ENCODE peak calls at places on chromosomes 4 and X, in five cellular contexts. W is HCT116, X is HepG2, B is GM23338, Q is K562. G is an unnamed sample.

GRCh38 chr4:153634737-153635353 is 49.2 kb upstream of the TLR2 start:
- ATAC-seq in W (peak; percentile 78), X (peak; percentile 56), B (peak; percentile 72), Q (peak; percentile 75), G (no peak)

GRCh38 chrX:64184396-64184795 is 21.1 kb downstream of the AMER1 start:
- ATAC-seq in W (no peak), X (no peak), B (no peak), Q (no peak), G (no peak)

GRCh38 chrX:56288607-56289006 is 56.5 kb downstream of the KLF8 start:
- ATAC-seq in W (no peak), X (no peak), B (no peak), Q (no peak), G (no peak)

GRCh38 chrX:16658284-16658683 is 8.3 kb downstream of the S100G start:
- ATAC-seq in W (no peak), X (no peak), B (no peak), Q (no peak), G (no peak)

GRCh38 chr4:152408514-152409327 is 127.2 kb downstream of the FBXW7 start:
- ATAC-seq in W (peak; percentile 70), X (peak; percentile 56), B (peak; percentile 47), Q (peak; percentile 71), G (no peak)

GRCh38 chrX:68795741-68796140 is 33.1 kb upstream of the EFNB1 start:
- ATAC-seq in W (no peak), X (no peak), B (no peak), Q (no peak), G (no peak)

GRCh38 chr4:183635737-183636136 is 23.2 kb downstream of the RWDD4 start:
- ATAC-seq in W (no peak), X (no peak), B (no peak), Q (no peak), G (no peak)

GRCh38 chr4:71648923-71649322 is 135.0 kb downstream of the GC start:
- ATAC-seq in W (no peak), X (no peak), B (no peak), Q (no peak), G (no peak)

GRCh38 chrX:37302569-37302968 is 46.6 kb upstream of the PRRG1 start:
- ATAC-seq in W (peak; percentile 75), X (peak; percentile 64), B (peak; percentile 54), Q (peak; percentile 34), G (no peak)

GRCh38 chrX:15468036-15468435 is 25.1 kb downstream of the PIR start:
- ATAC-seq in W (peak; percentile 46), X (no peak), B (no peak), Q (peak; percentile 72), G (peak; percentile 60)

GRCh38 chrX:153059191-153060094 is 3.2 kb downstream of the PNMA3 start:
- ATAC-seq in W (no peak), X (no peak), B (no peak), Q (no peak), G (no peak)

GRCh38 chrX:24292358-24292757 is 21.5 kb downstream of the SUPT20HL2 start:
- ATAC-seq in W (no peak), X (no peak), B (no peak), Q (no peak), G (peak; percentile 66)

GRCh38 chrX:108018659-108019381 is 26.0 kb upstream of the VSIG1 start:
- ATAC-seq in W (no peak), X (no peak), B (no peak), Q (no peak), G (no peak)

GRCh38 chrX:132119821-132120220 is 8.0 kb downstream of the FRMD7 start:
- ATAC-seq in W (no peak), X (no peak), B (peak; percentile 35), Q (no peak), G (no peak)

GRCh38 chr4:85995361-85995760 is 364.5 kb downstream of the MAPK10 start:
- ATAC-seq in W (no peak), X (no peak), B (no peak), Q (no peak), G (no peak)

GRCh38 chrX:37679230-37679629 is 6.4 kb upstream of the XK start:
- ATAC-seq in W (no peak), X (no peak), B (no peak), Q (no peak), G (no peak)

GRCh38 chr4:159600102-159600501 is 497.2 kb downstream of the RAPGEF2 start:
- ATAC-seq in W (no peak), X (no peak), B (no peak), Q (no peak), G (no peak)

GRCh38 chrX:2538016-2538415 is 37.2 kb upstream of the DHRSX start:
- ATAC-seq in W (no peak), X (peak; percentile 47), B (no peak), Q (no peak), G (no peak)

GRCh38 chrX:129144172-129145038 is 378.9 kb downstream of the SMARCA1 start:
- ATAC-seq in W (no peak), X (peak; percentile 82), B (no peak), Q (no peak), G (no peak)

GRCh38 chr4:122898370-122899150 is 23.8 kb downstream of the NUDT6 start:
- ATAC-seq in W (peak; percentile 94), X (no peak), B (no peak), Q (no peak), G (peak; percentile 71)

GRCh38 chrX:84796321-84796720 is 207.4 kb upstream of the APOOL start:
- ATAC-seq in W (no peak), X (no peak), B (no peak), Q (no peak), G (no peak)

GRCh38 chr4:15584785-15585184 is 70.4 kb downstream of the FBXL5 start:
- ATAC-seq in W (no peak), X (no peak), B (no peak), Q (no peak), G (no peak)

GRCh38 chr4:110352670-110353442 is 123.1 kb upstream of the ENPEP start:
- ATAC-seq in W (no peak), X (no peak), B (no peak), Q (no peak), G (no peak)

GRCh38 chr4:128844931-128845330 is 35.4 kb downstream of the JADE1 start:
- ATAC-seq in W (no peak), X (peak; percentile 73), B (peak; percentile 17), Q (no peak), G (peak; percentile 37)

GRCh38 chr4:77358315-77358928 is 201.4 kb downstream of the CCNG2 start:
- ATAC-seq in W (peak; percentile 79), X (peak; percentile 81), B (peak; percentile 79), Q (peak; percentile 88), G (no peak)

GRCh38 chr4:134001057-134001456 is 200.5 kb downstream of the PABPC4L start:
- ATAC-seq in W (no peak), X (no peak), B (no peak), Q (no peak), G (no peak)

GRCh38 chrX:20431486-20431885 is 164.8 kb upstream of the RPS6KA3 start:
- ATAC-seq in W (no peak), X (no peak), B (no peak), Q (no peak), G (no peak)

GRCh38 chr4:94365304-94365703 is 22.7 kb upstream of the HPGDS start:
- ATAC-seq in W (no peak), X (no peak), B (no peak), Q (no peak), G (no peak)

GRCh38 chrX:41862562-41863184 is 60.7 kb downstream of the CASK start:
- ATAC-seq in W (no peak), X (no peak), B (no peak), Q (no peak), G (no peak)

GRCh38 chrX:7062276-7062675 is 85.2 kb upstream of the STS start:
- ATAC-seq in W (no peak), X (peak; percentile 36), B (no peak), Q (peak; percentile 36), G (no peak)

GRCh38 chrX:15254852-15255251 is 15.0 kb downstream of the ASB9 start:
- ATAC-seq in W (no peak), X (no peak), B (no peak), Q (no peak), G (no peak)

DNA sequence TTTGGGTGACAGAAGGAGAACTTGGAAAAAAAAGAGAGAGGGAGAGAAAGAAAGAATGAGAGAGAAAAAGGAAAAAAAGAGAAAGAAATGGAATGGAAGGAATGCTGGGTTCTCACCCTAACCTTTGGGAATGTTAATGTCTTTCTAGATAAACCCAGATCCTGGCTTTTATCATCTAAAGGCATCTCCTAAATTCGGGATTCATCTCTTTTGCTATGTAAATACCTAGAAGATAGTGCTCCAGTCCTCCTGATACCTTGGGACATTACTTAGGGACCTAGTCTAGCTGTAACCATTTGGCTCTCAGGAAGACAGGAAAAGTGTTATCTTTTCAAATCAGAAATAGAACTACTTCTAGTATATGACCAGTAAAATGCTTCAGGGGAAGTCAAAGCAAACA is 15.8 kb upstream of the SPCS3 start:
- ATAC-seq in W (no peak), X (no peak), B (peak; percentile 82), Q (no peak), G (no peak)
- TF ChIP-seq CTCF in W (no peak), X (no peak), B (no peak), Q (no peak), G (no peak)

DNA sequence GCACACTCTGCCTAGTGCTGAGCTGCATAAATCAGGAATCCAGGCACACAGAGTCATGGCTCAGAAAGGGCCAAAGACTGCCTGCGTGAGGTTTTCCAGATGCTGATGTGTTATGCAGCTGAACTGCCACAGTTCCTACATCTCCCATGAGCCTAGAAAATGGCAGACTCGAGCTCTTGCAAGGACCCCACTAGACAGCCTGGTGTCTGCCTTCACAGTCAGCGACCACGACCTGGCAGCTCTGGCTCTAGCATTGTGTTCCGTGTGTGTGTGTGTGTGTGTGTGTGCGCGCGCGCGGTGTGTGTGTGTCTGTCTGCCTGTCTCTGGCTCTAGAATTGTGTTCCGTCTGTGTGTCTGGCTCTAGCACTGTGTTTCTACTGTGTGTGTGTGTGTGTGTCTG is 203.6 kb upstream of the AGTR2 start:
- ATAC-seq in W (no peak), X (no peak), B (no peak), Q (no peak), G (no peak)
- TF ChIP-seq POLR2AphosphoS5 in W (no peak), X (no peak), B (no peak), Q (no peak), G (no peak)

GRCh38 chr4:82842593-82842992 is 44.0 kb upstream of the SCD5 start:
- ATAC-seq in W (peak; percentile 70), X (peak; percentile 74), B (peak; percentile 50), Q (peak; percentile 81), G (no peak)
- TF ChIP-seq CTCF in W (peak; percentile 48), X (peak; percentile 27), B (peak; percentile 45), Q (peak; percentile 31), G (no peak)

GRCh38 chr4:37453361-37454262 is 209.1 kb downstream of the NWD2 start:
- ATAC-seq in W (peak; percentile 74), X (peak; percentile 97), B (peak; percentile 96), Q (peak; percentile 96), G (peak; percentile 84)
- TF ChIP-seq POLR2AphosphoS5 in W (no peak), X (no peak), B (no peak), Q (no peak), G (no peak)

DNA sequence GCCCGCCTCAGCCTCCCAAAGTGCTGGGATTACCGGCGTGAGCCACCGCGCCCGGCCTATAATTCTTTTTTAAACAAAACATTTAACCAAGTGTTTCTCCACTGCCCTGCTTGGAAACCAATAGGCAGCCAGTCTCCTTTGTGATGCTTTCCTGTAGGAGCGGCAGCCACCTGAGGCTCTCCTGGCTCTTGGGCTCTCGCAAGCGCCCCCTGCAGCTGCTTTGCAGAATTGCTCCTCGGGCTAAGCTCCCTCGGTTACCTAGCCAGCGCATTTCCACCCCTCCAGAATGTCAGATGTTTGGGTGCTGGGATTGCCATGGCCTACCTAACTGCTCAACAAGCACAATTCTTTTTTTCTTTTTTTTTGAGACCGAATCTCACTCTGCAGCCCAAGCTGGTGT is 7.7 kb downstream of the S100P start:
- ATAC-seq in W (peak; percentile 96), X (peak; percentile 69), B (peak; percentile 100), Q (peak; percentile 73), G (no peak)
- TF ChIP-seq CTCF in W (peak; percentile 79), X (peak; percentile 72), B (peak; percentile 91), Q (peak; percentile 68), G (no peak)

G was measured in gastroesophageal sphincter.